ENCODE peak calls at places on chromosomes 2 and 18, in four cellular contexts. One of them, this sample, is unnamed.

GRCh38 chr2:56117764-56118163 is 66.0 kb upstream of the CCDC85A start:
- DNase-seq in HepG2: no peak
- DNase-seq in GM12878: no peak
- DNase-seq in K562: no peak
- DNase-seq in this sample: peak; percentile 28

GRCh38 chr2:9630001-9630749 is 622 bp downstream of the YWHAQ start:
- DNase-seq in K562: peak; percentile 88
- DNase-seq in HepG2: peak; percentile 73
- DNase-seq in GM12878: no peak
- DNase-seq in this sample: peak; percentile 86

GRCh38 chr18:23990474-23991410 is 23.8 kb upstream of the TTC39C start:
- DNase-seq in GM12878: no peak
- DNase-seq in K562: no peak
- DNase-seq in HepG2: no peak
- DNase-seq in this sample: no peak

GRCh38 chr18:4599312-4599711 is 144.2 kb upstream of the DLGAP1 start:
- DNase-seq in GM12878: no peak
- DNase-seq in K562: no peak
- DNase-seq in HepG2: no peak
- DNase-seq in this sample: peak; percentile 51

GRCh38 chr2:222907790-222908431 is 47.1 kb downstream of the ACSL3 start:
- DNase-seq in GM12878: no peak
- DNase-seq in K562: no peak
- DNase-seq in HepG2: peak; percentile 67
- DNase-seq in this sample: no peak

GRCh38 chr2:54329482-54330225 is 73.6 kb upstream of the TSPYL6 start:
- DNase-seq in K562: no peak
- DNase-seq in HepG2: peak; percentile 44
- DNase-seq in GM12878: no peak
- DNase-seq in this sample: no peak

GRCh38 chr18:45626330-45627203 is 11.3 kb downstream of the SLC14A2 start:
- DNase-seq in HepG2: no peak
- DNase-seq in K562: no peak
- DNase-seq in GM12878: no peak
- DNase-seq in this sample: peak; percentile 56

GRCh38 chr2:168530980-168531379 is 74.9 kb downstream of the CERS6 start:
- DNase-seq in HepG2: no peak
- DNase-seq in GM12878: no peak
- DNase-seq in K562: no peak
- DNase-seq in this sample: no peak

GRCh38 chr2:160442603-160443002 is 51.0 kb downstream of the RBMS1 start:
- DNase-seq in GM12878: no peak
- DNase-seq in K562: no peak
- DNase-seq in HepG2: no peak
- DNase-seq in this sample: no peak

GRCh38 chr2:10236571-10237391 is 65.9 kb upstream of the HPCAL1 start:
- DNase-seq in GM12878: no peak
- DNase-seq in K562: no peak
- DNase-seq in HepG2: no peak
- DNase-seq in this sample: no peak

GRCh38 chr2:8882094-8882493 is 44.7 kb upstream of the KIDINS220 start:
- DNase-seq in GM12878: no peak
- DNase-seq in HepG2: peak; percentile 43
- DNase-seq in K562: peak; percentile 26
- DNase-seq in this sample: peak; percentile 76

GRCh38 chr2:217868911-217869334 is 133.9 kb downstream of the TNS1 start:
- DNase-seq in GM12878: no peak
- DNase-seq in HepG2: no peak
- DNase-seq in K562: no peak
- DNase-seq in this sample: no peak

GRCh38 chr2:53690876-53691275 is 76.7 kb upstream of the CHAC2 start:
- DNase-seq in K562: no peak
- DNase-seq in HepG2: no peak
- DNase-seq in GM12878: no peak
- DNase-seq in this sample: no peak

GRCh38 chr2:185291035-185291647 is 447.5 kb upstream of the FSIP2 start:
- DNase-seq in GM12878: no peak
- DNase-seq in K562: no peak
- DNase-seq in HepG2: peak; percentile 64
- DNase-seq in this sample: peak; percentile 81

GRCh38 chr2:84169871-84170270 is 289.2 kb downstream of the SUCLG1 start:
- DNase-seq in GM12878: no peak
- DNase-seq in K562: no peak
- DNase-seq in HepG2: no peak
- DNase-seq in this sample: no peak

GRCh38 chr2:75521225-75521872 is 39.4 kb downstream of the EVA1A start:
- DNase-seq in K562: no peak
- DNase-seq in GM12878: no peak
- DNase-seq in HepG2: peak; percentile 98
- DNase-seq in this sample: no peak

GRCh38 chr2:30421551-30422436 is 25.3 kb upstream of the LCLAT1 start:
- DNase-seq in K562: no peak
- DNase-seq in GM12878: peak; percentile 28
- DNase-seq in HepG2: no peak
- DNase-seq in this sample: no peak

GRCh38 chr2:219851169-219851568 is 223.7 kb downstream of the SLC4A3 start:
- DNase-seq in K562: no peak
- DNase-seq in HepG2: no peak
- DNase-seq in GM12878: no peak
- DNase-seq in this sample: peak; percentile 67

GRCh38 chr2:219856602-219857001 is 229.2 kb downstream of the SLC4A3 start:
- DNase-seq in K562: no peak
- DNase-seq in HepG2: no peak
- DNase-seq in GM12878: no peak
- DNase-seq in this sample: no peak

DNA sequence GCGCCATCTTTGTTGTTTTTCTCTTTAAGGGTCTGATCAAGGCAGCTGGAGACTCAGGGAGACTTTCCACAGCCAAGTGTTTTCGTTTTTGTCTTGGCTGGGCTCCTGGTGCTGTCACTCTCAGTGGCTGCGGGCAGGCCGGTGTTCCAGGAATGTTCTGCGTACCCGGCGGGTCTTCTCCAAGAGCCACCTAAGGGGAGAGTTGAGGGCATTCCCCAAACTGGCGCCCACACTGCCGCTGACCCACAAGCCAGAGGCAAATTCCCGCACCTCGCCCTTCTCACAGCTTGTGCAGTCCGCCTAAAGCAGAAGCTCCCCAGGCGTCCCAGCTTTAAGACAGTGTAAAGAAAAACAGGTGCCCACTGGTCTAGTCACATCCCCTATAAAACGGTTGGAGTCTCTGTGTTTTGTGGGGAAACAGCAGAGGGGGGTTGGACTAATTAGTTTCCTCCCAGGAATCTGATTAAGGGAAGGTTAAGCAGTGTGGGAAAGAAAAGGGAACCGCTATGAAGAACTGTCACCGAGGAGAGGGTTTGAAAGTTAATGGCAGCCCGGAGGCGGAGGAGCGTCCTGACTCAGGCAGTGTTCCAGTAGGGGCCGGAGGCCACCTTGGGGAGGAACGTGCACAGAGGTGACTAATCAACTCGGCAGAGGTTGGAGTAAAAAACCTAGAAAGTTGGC is 224.5 kb downstream of the SLC4A3 start:
- DNase-seq in K562: no peak
- DNase-seq in HepG2: no peak
- DNase-seq in GM12878: no peak
- DNase-seq in this sample: peak; percentile 22
- TF ChIP-seq ETV6 in K562: no peak
- TF ChIP-seq ETV6 in HepG2: no peak
- TF ChIP-seq ETV6 in GM12878: no peak
- TF ChIP-seq ETV6 in this sample: no peak

DNA sequence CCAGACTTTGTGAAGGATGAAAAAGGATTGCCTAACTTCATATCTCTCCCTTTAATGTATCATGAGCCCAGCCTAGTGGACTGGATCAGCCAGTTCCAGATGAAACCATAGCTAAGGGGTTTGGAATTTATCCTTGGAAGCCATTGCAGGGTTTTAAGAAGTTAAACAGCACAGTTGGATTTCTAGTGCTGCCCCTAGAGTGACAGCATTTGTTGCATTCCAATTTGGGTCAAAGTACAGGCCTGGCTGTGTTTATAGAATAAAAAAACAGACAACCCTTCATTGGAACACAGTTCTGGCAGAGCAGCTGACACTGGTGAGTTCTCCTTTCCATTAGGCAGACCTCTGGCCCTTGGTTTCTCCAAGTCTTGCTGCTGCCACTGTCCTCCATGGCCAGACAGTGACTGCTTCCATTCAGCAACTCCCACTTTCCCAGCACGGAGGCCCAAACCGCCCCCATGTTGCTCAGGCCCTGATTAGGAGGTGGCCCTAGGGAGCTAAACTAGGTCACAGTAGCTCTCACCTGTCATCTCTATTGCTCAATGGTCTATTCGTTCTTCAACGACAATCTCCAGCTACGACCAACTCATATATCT is 8.0 kb downstream of the GPR39 start:
- DNase-seq in HepG2: peak; percentile 69
- DNase-seq in GM12878: no peak
- DNase-seq in K562: no peak
- DNase-seq in this sample: no peak
- TF ChIP-seq ETV6 in HepG2: no peak
- TF ChIP-seq ETV6 in GM12878: no peak
- TF ChIP-seq ETV6 in K562: no peak
- TF ChIP-seq ETV6 in this sample: no peak

GRCh38 chr18:6661692-6662415 is 67.7 kb upstream of the ARHGAP28 start:
- DNase-seq in GM12878: no peak
- DNase-seq in K562: no peak
- DNase-seq in HepG2: no peak
- DNase-seq in this sample: no peak

GRCh38 chr18:6666286-6666685 is 63.2 kb upstream of the ARHGAP28 start:
- DNase-seq in K562: no peak
- DNase-seq in GM12878: no peak
- DNase-seq in HepG2: no peak
- DNase-seq in this sample: no peak

GRCh38 chr18:6660334-6660733 is 69.2 kb upstream of the ARHGAP28 start:
- DNase-seq in K562: no peak
- DNase-seq in GM12878: no peak
- DNase-seq in HepG2: no peak
- DNase-seq in this sample: no peak
- TF ChIP-seq ETV6 in K562: no peak
- TF ChIP-seq ETV6 in GM12878: no peak
- TF ChIP-seq ETV6 in HepG2: no peak
- TF ChIP-seq ETV6 in this sample: no peak

DNA sequence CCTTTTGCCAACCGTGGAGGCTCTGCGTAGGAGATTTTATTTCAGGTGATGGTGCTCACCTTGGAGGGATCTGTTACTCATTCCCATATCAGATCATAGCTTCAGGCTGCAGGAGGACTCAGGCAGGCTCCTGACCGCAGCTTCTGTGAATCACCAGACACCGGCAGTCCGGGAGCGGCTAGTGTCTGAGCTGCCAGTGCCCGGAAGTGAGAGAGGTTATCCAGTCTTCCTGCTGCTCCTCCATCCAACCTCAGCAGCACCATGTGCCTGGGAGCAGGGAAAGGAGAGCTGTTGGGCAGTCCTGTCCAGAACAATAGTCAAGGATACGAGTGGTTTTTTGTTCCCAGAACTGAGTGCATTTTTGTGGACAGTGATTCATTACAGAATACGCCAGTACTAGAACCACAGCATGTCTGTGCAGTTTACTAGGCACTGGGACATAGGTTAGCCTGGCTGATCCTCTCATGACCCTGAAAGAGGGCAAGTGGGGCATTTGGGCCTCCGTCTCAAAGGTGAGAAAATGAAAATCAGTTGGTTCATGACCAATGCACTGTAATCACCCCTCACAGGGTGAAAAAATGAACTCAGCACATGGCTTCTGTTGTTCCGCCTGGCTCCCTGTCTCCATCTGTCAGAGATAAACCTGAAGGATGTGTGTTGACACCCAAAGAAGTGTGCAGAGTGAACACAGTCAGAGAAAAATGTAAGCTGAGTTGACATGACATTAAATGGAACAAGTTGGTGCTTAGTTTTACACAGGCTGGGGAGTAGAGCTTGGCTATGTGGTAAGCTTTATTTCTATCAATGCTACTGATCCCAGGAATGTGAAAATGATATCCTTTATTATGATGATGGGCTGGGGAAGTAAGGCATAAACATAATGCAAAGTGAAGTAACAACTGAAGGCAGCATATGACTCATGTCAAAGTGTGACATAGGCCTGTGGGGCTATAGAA is 12.2 kb downstream of the FHOD3 start:
- DNase-seq in HepG2: no peak
- DNase-seq in K562: no peak
- DNase-seq in GM12878: no peak
- DNase-seq in this sample: no peak
- TF ChIP-seq ETV6 in HepG2: no peak
- TF ChIP-seq ETV6 in K562: no peak
- TF ChIP-seq ETV6 in GM12878: no peak
- TF ChIP-seq ETV6 in this sample: no peak

GRCh38 chr2:236047886-236048540 is 120.2 kb downstream of the GBX2 start:
- DNase-seq in HepG2: peak; percentile 47
- DNase-seq in GM12878: no peak
- DNase-seq in K562: no peak
- DNase-seq in this sample: no peak
- TF ChIP-seq ETV6 in HepG2: no peak
- TF ChIP-seq ETV6 in GM12878: no peak
- TF ChIP-seq ETV6 in K562: no peak
- TF ChIP-seq ETV6 in this sample: no peak

GRCh38 chr2:47091118-47091517 is 64.0 kb downstream of the STPG4 start:
- DNase-seq in GM12878: no peak
- DNase-seq in HepG2: no peak
- DNase-seq in K562: no peak
- DNase-seq in this sample: no peak
- TF ChIP-seq ETV6 in GM12878: no peak
- TF ChIP-seq ETV6 in HepG2: no peak
- TF ChIP-seq ETV6 in K562: no peak
- TF ChIP-seq ETV6 in this sample: no peak

GRCh38 chr2:157820202-157820601 is 55.9 kb downstream of the ACVR1 start:
- DNase-seq in K562: no peak
- DNase-seq in HepG2: no peak
- DNase-seq in GM12878: no peak
- DNase-seq in this sample: no peak
- TF ChIP-seq ETV6 in K562: no peak
- TF ChIP-seq ETV6 in HepG2: no peak
- TF ChIP-seq ETV6 in GM12878: no peak
- TF ChIP-seq ETV6 in this sample: no peak

This sample was measured in WTC11.